ENCODE peak calls at places on chromosomes 16 and 17, in five cellular contexts. One of them, this sample, is unnamed.

GRCh38 chr17:596763-597644 is 117.6 kb downstream of the VPS53 start:
- DNase-seq in activated CD4-positive, alpha-beta T cell treated with anti-CD3 and anti-CD28 coated beads, Interleukin-2, amount 50 U/mL, for 48 hours: peak; percentile 12
- DNase-seq in fibroblast of pulmonary artery: peak; percentile 59
- DNase-seq in NCI-H2171 treated with DMSO at 0.1 percent for 48 hours: no peak
- DNase-seq in tibial artery: no peak
- DNase-seq in this sample: peak; percentile 73

GRCh38 chr17:78952706-78953105 is 27.0 kb downstream of the LGALS3BP start:
- DNase-seq in activated CD4-positive, alpha-beta T cell treated with anti-CD3 and anti-CD28 coated beads, Interleukin-2, amount 50 U/mL, for 48 hours: no peak
- DNase-seq in fibroblast of pulmonary artery: no peak
- DNase-seq in NCI-H2171 treated with DMSO at 0.1 percent for 48 hours: no peak
- DNase-seq in tibial artery: no peak
- DNase-seq in this sample: no peak

GRCh38 chr16:30060354-30061194 is 5.0 kb upstream of the ALDOA start:
- DNase-seq in activated CD4-positive, alpha-beta T cell treated with anti-CD3 and anti-CD28 coated beads, Interleukin-2, amount 50 U/mL, for 48 hours: no peak
- DNase-seq in fibroblast of pulmonary artery: no peak
- DNase-seq in NCI-H2171 treated with DMSO at 0.1 percent for 48 hours: peak; percentile 63
- DNase-seq in tibial artery: no peak
- DNase-seq in this sample: no peak

GRCh38 chr17:7078711-7079110 is 1.3 kb downstream of the CLEC10A start:
- DNase-seq in activated CD4-positive, alpha-beta T cell treated with anti-CD3 and anti-CD28 coated beads, Interleukin-2, amount 50 U/mL, for 48 hours: no peak
- DNase-seq in fibroblast of pulmonary artery: no peak
- DNase-seq in NCI-H2171 treated with DMSO at 0.1 percent for 48 hours: no peak
- DNase-seq in tibial artery: no peak
- DNase-seq in this sample: no peak

GRCh38 chr17:28758411-28759121 is 14.8 kb downstream of the TRAF4 start:
- DNase-seq in activated CD4-positive, alpha-beta T cell treated with anti-CD3 and anti-CD28 coated beads, Interleukin-2, amount 50 U/mL, for 48 hours: no peak
- DNase-seq in fibroblast of pulmonary artery: no peak
- DNase-seq in NCI-H2171 treated with DMSO at 0.1 percent for 48 hours: no peak
- DNase-seq in tibial artery: no peak
- DNase-seq in this sample: no peak

GRCh38 chr17:57407287-57408063 is 151.2 kb downstream of the MSI2 start:
- DNase-seq in activated CD4-positive, alpha-beta T cell treated with anti-CD3 and anti-CD28 coated beads, Interleukin-2, amount 50 U/mL, for 48 hours: no peak
- DNase-seq in fibroblast of pulmonary artery: no peak
- DNase-seq in NCI-H2171 treated with DMSO at 0.1 percent for 48 hours: peak; percentile 90
- DNase-seq in tibial artery: no peak
- DNase-seq in this sample: peak; percentile 39

GRCh38 chr17:8939496-8940334 is 25.8 kb downstream of the PIK3R5 start:
- DNase-seq in activated CD4-positive, alpha-beta T cell treated with anti-CD3 and anti-CD28 coated beads, Interleukin-2, amount 50 U/mL, for 48 hours: peak; percentile 49
- DNase-seq in fibroblast of pulmonary artery: no peak
- DNase-seq in NCI-H2171 treated with DMSO at 0.1 percent for 48 hours: no peak
- DNase-seq in tibial artery: no peak
- DNase-seq in this sample: no peak

GRCh38 chr16:20886320-20886719 is 13.8 kb downstream of the DCUN1D3 start:
- DNase-seq in activated CD4-positive, alpha-beta T cell treated with anti-CD3 and anti-CD28 coated beads, Interleukin-2, amount 50 U/mL, for 48 hours: no peak
- DNase-seq in fibroblast of pulmonary artery: no peak
- DNase-seq in NCI-H2171 treated with DMSO at 0.1 percent for 48 hours: no peak
- DNase-seq in tibial artery: no peak
- DNase-seq in this sample: no peak

GRCh38 chr16:62596101-62596500 is 559.9 kb upstream of the CDH8 start:
- DNase-seq in activated CD4-positive, alpha-beta T cell treated with anti-CD3 and anti-CD28 coated beads, Interleukin-2, amount 50 U/mL, for 48 hours: no peak
- DNase-seq in fibroblast of pulmonary artery: no peak
- DNase-seq in NCI-H2171 treated with DMSO at 0.1 percent for 48 hours: no peak
- DNase-seq in tibial artery: no peak
- DNase-seq in this sample: no peak

GRCh38 chr16:2513405-2514332 is at the start of gene ATP6V0C:
- DNase-seq in activated CD4-positive, alpha-beta T cell treated with anti-CD3 and anti-CD28 coated beads, Interleukin-2, amount 50 U/mL, for 48 hours: peak; percentile 89
- DNase-seq in fibroblast of pulmonary artery: peak; percentile 86
- DNase-seq in NCI-H2171 treated with DMSO at 0.1 percent for 48 hours: peak; percentile 88
- DNase-seq in tibial artery: peak; percentile 94
- DNase-seq in this sample: peak; percentile 85

GRCh38 chr17:35740997-35741931 is 9.8 kb downstream of the RASL10B start:
- DNase-seq in activated CD4-positive, alpha-beta T cell treated with anti-CD3 and anti-CD28 coated beads, Interleukin-2, amount 50 U/mL, for 48 hours: peak; percentile 22
- DNase-seq in fibroblast of pulmonary artery: no peak
- DNase-seq in NCI-H2171 treated with DMSO at 0.1 percent for 48 hours: no peak
- DNase-seq in tibial artery: no peak
- DNase-seq in this sample: no peak

GRCh38 chr16:23757116-23757515 is 2.3 kb downstream of the CHP2 start:
- DNase-seq in activated CD4-positive, alpha-beta T cell treated with anti-CD3 and anti-CD28 coated beads, Interleukin-2, amount 50 U/mL, for 48 hours: no peak
- DNase-seq in fibroblast of pulmonary artery: no peak
- DNase-seq in NCI-H2171 treated with DMSO at 0.1 percent for 48 hours: no peak
- DNase-seq in tibial artery: no peak
- DNase-seq in this sample: no peak

GRCh38 chr16:2699791-2700600 is 17.7 kb downstream of the KCTD5 start:
- DNase-seq in activated CD4-positive, alpha-beta T cell treated with anti-CD3 and anti-CD28 coated beads, Interleukin-2, amount 50 U/mL, for 48 hours: no peak
- DNase-seq in fibroblast of pulmonary artery: no peak
- DNase-seq in NCI-H2171 treated with DMSO at 0.1 percent for 48 hours: no peak
- DNase-seq in tibial artery: no peak
- DNase-seq in this sample: no peak

GRCh38 chr17:78111012-78111726 is 17.4 kb downstream of the TMC6 start:
- DNase-seq in activated CD4-positive, alpha-beta T cell treated with anti-CD3 and anti-CD28 coated beads, Interleukin-2, amount 50 U/mL, for 48 hours: no peak
- DNase-seq in fibroblast of pulmonary artery: no peak
- DNase-seq in NCI-H2171 treated with DMSO at 0.1 percent for 48 hours: no peak
- DNase-seq in tibial artery: no peak
- DNase-seq in this sample: no peak

GRCh38 chr16:56041556-56042140 is 149.6 kb upstream of the GNAO1 start:
- DNase-seq in activated CD4-positive, alpha-beta T cell treated with anti-CD3 and anti-CD28 coated beads, Interleukin-2, amount 50 U/mL, for 48 hours: peak; percentile 21
- DNase-seq in fibroblast of pulmonary artery: no peak
- DNase-seq in NCI-H2171 treated with DMSO at 0.1 percent for 48 hours: peak; percentile 50
- DNase-seq in tibial artery: no peak
- DNase-seq in this sample: no peak

GRCh38 chr17:64706224-64707076 is 44.3 kb upstream of the SMURF2 start:
- DNase-seq in activated CD4-positive, alpha-beta T cell treated with anti-CD3 and anti-CD28 coated beads, Interleukin-2, amount 50 U/mL, for 48 hours: no peak
- DNase-seq in fibroblast of pulmonary artery: peak; percentile 18
- DNase-seq in NCI-H2171 treated with DMSO at 0.1 percent for 48 hours: no peak
- DNase-seq in tibial artery: no peak
- DNase-seq in this sample: no peak

GRCh38 chr16:629289-630023 is 1.3 kb upstream of the WFIKKN1 start:
- DNase-seq in activated CD4-positive, alpha-beta T cell treated with anti-CD3 and anti-CD28 coated beads, Interleukin-2, amount 50 U/mL, for 48 hours: no peak
- DNase-seq in fibroblast of pulmonary artery: no peak
- DNase-seq in NCI-H2171 treated with DMSO at 0.1 percent for 48 hours: no peak
- DNase-seq in tibial artery: no peak
- DNase-seq in this sample: no peak

GRCh38 chr17:6387442-6387841 is 47.5 kb downstream of the AIPL1 start:
- DNase-seq in activated CD4-positive, alpha-beta T cell treated with anti-CD3 and anti-CD28 coated beads, Interleukin-2, amount 50 U/mL, for 48 hours: no peak
- DNase-seq in fibroblast of pulmonary artery: no peak
- DNase-seq in NCI-H2171 treated with DMSO at 0.1 percent for 48 hours: no peak
- DNase-seq in tibial artery: no peak
- DNase-seq in this sample: no peak

GRCh38 chr17:13986855-13987254 is 82.4 kb upstream of the COX10 start:
- DNase-seq in activated CD4-positive, alpha-beta T cell treated with anti-CD3 and anti-CD28 coated beads, Interleukin-2, amount 50 U/mL, for 48 hours: no peak
- DNase-seq in fibroblast of pulmonary artery: no peak
- DNase-seq in NCI-H2171 treated with DMSO at 0.1 percent for 48 hours: no peak
- DNase-seq in tibial artery: no peak
- DNase-seq in this sample: no peak